ENCODE peak calls at places on chromosomes 6 and 20, in seven cellular contexts. A, N, C, G, J, S and V are unnamed samples.

GRCh38 chr6:88856566-88856965 is 106.9 kb downstream of the RNGTT start:
- DNase-seq in A (no peak), N (no peak), C (no peak), G (no peak), J (no peak), S (no peak), V (no peak)

GRCh38 chr6:167750956-167751358 is 75.8 kb upstream of the AFDN start:
- DNase-seq in A (no peak), N (no peak), C (no peak), G (no peak), J (no peak), S (no peak), V (no peak)

GRCh38 chr20:50590348-50590664 is 80.1 kb downstream of the PTPN1 start:
- DNase-seq in A (no peak), N (no peak), C (no peak), G (no peak), J (no peak), S (no peak), V (no peak)

GRCh38 chr6:132021552-132022375 is 70.6 kb upstream of the CCN2 start:
- DNase-seq in A (no peak), N (no peak), C (no peak), G (no peak), J (no peak), S (no peak), V (no peak)

GRCh38 chr6:129393659-129394058 is 316.3 kb downstream of the ARHGAP18 start:
- DNase-seq in A (peak; percentile 16), N (peak; percentile 67), C (no peak), G (no peak), J (no peak), S (no peak), V (no peak)

GRCh38 chr6:91435630-91436029 is 848.8 kb upstream of the MAP3K7 start:
- DNase-seq in A (no peak), N (no peak), C (no peak), G (no peak), J (no peak), S (no peak), V (no peak)

GRCh38 chr6:126033696-126034095 is 47.4 kb downstream of the TRMT11 start:
- DNase-seq in A (peak; percentile 18), N (peak; percentile 93), C (no peak), G (peak; percentile 13), J (no peak), S (no peak), V (peak; percentile 21)

GRCh38 chr20:22523499-22524392 is 60.6 kb downstream of the FOXA2 start:
- DNase-seq in A (no peak), N (no peak), C (no peak), G (no peak), J (no peak), S (no peak), V (no peak)

GRCh38 chr6:36116943-36117342 is 13.4 kb upstream of the MAPK13 start:
- DNase-seq in A (no peak), N (no peak), C (no peak), G (no peak), J (no peak), S (no peak), V (no peak)

GRCh38 chr6:39816744-39817143 is 24.6 kb downstream of the DAAM2 start:
- DNase-seq in A (no peak), N (no peak), C (no peak), G (no peak), J (no peak), S (no peak), V (no peak)

GRCh38 chr6:88858455-88858854 is 105.0 kb downstream of the RNGTT start:
- DNase-seq in A (no peak), N (no peak), C (no peak), G (no peak), J (no peak), S (no peak), V (no peak)

GRCh38 chr6:144151010-144151727 is 852 bp downstream of the STX11 start:
- DNase-seq in A (peak; percentile 5), N (peak; percentile 44), C (peak; percentile 45), G (peak; percentile 58), J (peak; percentile 75), S (peak; percentile 65), V (peak; percentile 63)

GRCh38 chr6:35146453-35146852 is 5.3 kb upstream of the TCP11 start:
- DNase-seq in A (peak; percentile 37), N (peak; percentile 49), C (no peak), G (peak; percentile 49), J (no peak), S (no peak), V (no peak)

GRCh38 chr6:129701721-129702455 is 8.1 kb downstream of the ARHGAP18 start:
- DNase-seq in A (no peak), N (no peak), C (no peak), G (no peak), J (no peak), S (no peak), V (no peak)